ENCODE peak calls at places on chromosomes 2 and 18, in seven cellular contexts. One of them, this sample, is unnamed.
A peak's percentile ranks its signal among the peaks of the same experiment; 100 is the strongest.

GRCh38 chr18:13217466-13217961 is 1.0 kb upstream of the LDLRAD4 start:
- DNase-seq in A549: no peak
- DNase-seq in H1: no peak
- DNase-seq in stomach: peak; percentile 58
- DNase-seq in tibial nerve: no peak
- DNase-seq in ovary: peak; percentile 49
- DNase-seq in esophagus muscularis mucosa: no peak
- DNase-seq in this sample: peak; percentile 92

GRCh38 chr18:56226025-56226424 is 412.4 kb downstream of the TXNL1 start:
- DNase-seq in A549: no peak
- DNase-seq in H1: no peak
- DNase-seq in stomach: no peak
- DNase-seq in tibial nerve: no peak
- DNase-seq in ovary: no peak
- DNase-seq in esophagus muscularis mucosa: no peak
- DNase-seq in this sample: no peak

GRCh38 chr2:128258218-128258617 is 60.5 kb downstream of the HS6ST1 start:
- DNase-seq in A549: no peak
- DNase-seq in H1: no peak
- DNase-seq in stomach: no peak
- DNase-seq in tibial nerve: no peak
- DNase-seq in ovary: no peak
- DNase-seq in esophagus muscularis mucosa: no peak
- DNase-seq in this sample: no peak

GRCh38 chr2:33730801-33731200 is 131.7 kb upstream of the FAM98A start:
- DNase-seq in A549: no peak
- DNase-seq in H1: no peak
- DNase-seq in stomach: no peak
- DNase-seq in tibial nerve: no peak
- DNase-seq in ovary: no peak
- DNase-seq in esophagus muscularis mucosa: no peak
- DNase-seq in this sample: no peak

GRCh38 chr2:112869258-112869842 is 32.8 kb upstream of the IL1B start:
- DNase-seq in A549: no peak
- DNase-seq in H1: no peak
- DNase-seq in stomach: peak; percentile 97
- DNase-seq in tibial nerve: peak; percentile 32
- DNase-seq in ovary: no peak
- DNase-seq in esophagus muscularis mucosa: no peak
- DNase-seq in this sample: no peak

GRCh38 chr2:173394575-173394974 is 39.9 kb downstream of the CDCA7 start:
- DNase-seq in A549: no peak
- DNase-seq in H1: no peak
- DNase-seq in stomach: no peak
- DNase-seq in tibial nerve: no peak
- DNase-seq in ovary: no peak
- DNase-seq in esophagus muscularis mucosa: peak; percentile 60
- DNase-seq in this sample: no peak

GRCh38 chr18:77905011-77905410 is 655.4 kb downstream of the GALR1 start:
- DNase-seq in A549: no peak
- DNase-seq in H1: no peak
- DNase-seq in stomach: no peak
- DNase-seq in tibial nerve: no peak
- DNase-seq in ovary: no peak
- DNase-seq in esophagus muscularis mucosa: no peak
- DNase-seq in this sample: no peak

GRCh38 chr2:33372940-33373553 is 103.4 kb upstream of the RASGRP3 start:
- DNase-seq in A549: peak; percentile 61
- DNase-seq in H1: no peak
- DNase-seq in stomach: no peak
- DNase-seq in tibial nerve: peak; percentile 68
- DNase-seq in ovary: no peak
- DNase-seq in esophagus muscularis mucosa: no peak
- DNase-seq in this sample: no peak

GRCh38 chr2:113217455-113218282 is 43.9 kb downstream of the PSD4 start:
- DNase-seq in A549: no peak
- DNase-seq in H1: no peak
- DNase-seq in stomach: no peak
- DNase-seq in tibial nerve: no peak
- DNase-seq in ovary: no peak
- DNase-seq in esophagus muscularis mucosa: no peak
- DNase-seq in this sample: no peak

GRCh38 chr2:196925445-196925767 is 1.1 kb downstream of the PGAP1 start:
- DNase-seq in A549: no peak
- DNase-seq in H1: no peak
- DNase-seq in stomach: no peak
- DNase-seq in tibial nerve: no peak
- DNase-seq in ovary: no peak
- DNase-seq in esophagus muscularis mucosa: no peak
- DNase-seq in this sample: no peak

GRCh38 chr2:23760746-23761145 is 166.2 kb downstream of the ATAD2B start:
- DNase-seq in A549: peak; percentile 10
- DNase-seq in H1: no peak
- DNase-seq in stomach: no peak
- DNase-seq in tibial nerve: no peak
- DNase-seq in ovary: no peak
- DNase-seq in esophagus muscularis mucosa: no peak
- DNase-seq in this sample: no peak

GRCh38 chr18:63152096-63152495 is 167.5 kb downstream of the BCL2 start:
- DNase-seq in A549: no peak
- DNase-seq in H1: no peak
- DNase-seq in stomach: no peak
- DNase-seq in tibial nerve: no peak
- DNase-seq in ovary: no peak
- DNase-seq in esophagus muscularis mucosa: no peak
- DNase-seq in this sample: no peak

GRCh38 chr2:227415538-227416424 is 28.0 kb upstream of the SCYGR1 start:
- DNase-seq in A549: peak; percentile 47
- DNase-seq in H1: no peak
- DNase-seq in stomach: no peak
- DNase-seq in tibial nerve: peak; percentile 17
- DNase-seq in ovary: no peak
- DNase-seq in esophagus muscularis mucosa: no peak
- DNase-seq in this sample: no peak

GRCh38 chr2:7748717-7749415 is 831.7 kb downstream of the RNF144A start:
- DNase-seq in A549: no peak
- DNase-seq in H1: peak; percentile 21
- DNase-seq in stomach: no peak
- DNase-seq in tibial nerve: no peak
- DNase-seq in ovary: no peak
- DNase-seq in esophagus muscularis mucosa: no peak
- DNase-seq in this sample: no peak

GRCh38 chr2:88654714-88655113 is 27.4 kb upstream of the EIF2AK3 start:
- DNase-seq in A549: no peak
- DNase-seq in H1: no peak
- DNase-seq in stomach: no peak
- DNase-seq in tibial nerve: no peak
- DNase-seq in ovary: no peak
- DNase-seq in esophagus muscularis mucosa: no peak
- DNase-seq in this sample: no peak

GRCh38 chr2:177783091-177783490 is 289.5 kb downstream of the PDE11A start:
- DNase-seq in A549: no peak
- DNase-seq in H1: no peak
- DNase-seq in stomach: no peak
- DNase-seq in tibial nerve: no peak
- DNase-seq in ovary: no peak
- DNase-seq in esophagus muscularis mucosa: no peak
- DNase-seq in this sample: no peak

GRCh38 chr2:32058130-32058529 is 5.2 kb upstream of the SPAST start:
- DNase-seq in A549: no peak
- DNase-seq in H1: no peak
- DNase-seq in stomach: no peak
- DNase-seq in tibial nerve: no peak
- DNase-seq in ovary: no peak
- DNase-seq in esophagus muscularis mucosa: no peak
- DNase-seq in this sample: no peak

GRCh38 chr2:30218814-30219213 is 12.5 kb upstream of the LBH start:
- DNase-seq in A549: no peak
- DNase-seq in H1: no peak
- DNase-seq in stomach: peak; percentile 17
- DNase-seq in tibial nerve: no peak
- DNase-seq in ovary: no peak
- DNase-seq in esophagus muscularis mucosa: no peak
- DNase-seq in this sample: no peak

GRCh38 chr18:22739789-22740188 is 193.3 kb upstream of the RBBP8 start:
- DNase-seq in A549: no peak
- DNase-seq in H1: no peak
- DNase-seq in stomach: no peak
- DNase-seq in tibial nerve: no peak
- DNase-seq in ovary: no peak
- DNase-seq in esophagus muscularis mucosa: no peak
- DNase-seq in this sample: no peak

GRCh38 chr2:68565858-68566257 is 77.5 kb upstream of the PROKR1 start:
- DNase-seq in A549: peak; percentile 30
- DNase-seq in H1: no peak
- DNase-seq in stomach: no peak
- DNase-seq in tibial nerve: no peak
- DNase-seq in ovary: no peak
- DNase-seq in esophagus muscularis mucosa: no peak
- DNase-seq in this sample: no peak

GRCh38 chr2:158828378-158829136 is 33.4 kb downstream of the DAPL1 start:
- DNase-seq in A549: no peak
- DNase-seq in H1: no peak
- DNase-seq in stomach: no peak
- DNase-seq in tibial nerve: no peak
- DNase-seq in ovary: no peak
- DNase-seq in esophagus muscularis mucosa: no peak
- DNase-seq in this sample: no peak

DNA sequence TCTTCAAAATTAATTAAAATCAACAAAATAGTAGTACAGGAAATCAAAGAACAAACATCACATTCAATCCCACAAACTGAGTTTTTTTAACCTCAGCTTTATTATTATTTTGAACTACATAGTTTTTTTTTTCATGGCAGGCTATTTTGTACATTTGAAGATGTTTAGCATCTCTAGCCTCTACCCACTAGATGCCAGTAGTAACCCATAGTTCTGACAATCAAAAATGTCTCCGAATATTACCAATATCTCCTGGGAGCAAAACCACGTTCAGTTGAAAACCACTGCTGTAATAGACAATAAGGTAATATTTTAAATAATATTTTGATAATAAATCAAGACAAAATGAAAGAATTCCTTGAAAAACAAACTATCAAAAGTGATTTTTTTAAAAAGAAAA is 702.6 kb upstream of the LRRTM1 start:
- DNase-seq in A549: no peak
- DNase-seq in H1: no peak
- DNase-seq in stomach: no peak
- DNase-seq in tibial nerve: no peak
- DNase-seq in ovary: no peak
- DNase-seq in esophagus muscularis mucosa: no peak
- DNase-seq in this sample: no peak
- H3K4me3 ChIP-seq in A549: no peak overlapping the region
- H3K4me3 ChIP-seq in H1: no peak overlapping the region
- H3K4me3 ChIP-seq in stomach: no peak overlapping the region
- H3K4me3 ChIP-seq in tibial nerve: no peak overlapping the region
- H3K4me3 ChIP-seq in ovary: no peak overlapping the region
- H3K4me3 ChIP-seq in esophagus muscularis mucosa: no peak overlapping the region
- H3K4me3 ChIP-seq in this sample: no peak overlapping the region

DNA sequence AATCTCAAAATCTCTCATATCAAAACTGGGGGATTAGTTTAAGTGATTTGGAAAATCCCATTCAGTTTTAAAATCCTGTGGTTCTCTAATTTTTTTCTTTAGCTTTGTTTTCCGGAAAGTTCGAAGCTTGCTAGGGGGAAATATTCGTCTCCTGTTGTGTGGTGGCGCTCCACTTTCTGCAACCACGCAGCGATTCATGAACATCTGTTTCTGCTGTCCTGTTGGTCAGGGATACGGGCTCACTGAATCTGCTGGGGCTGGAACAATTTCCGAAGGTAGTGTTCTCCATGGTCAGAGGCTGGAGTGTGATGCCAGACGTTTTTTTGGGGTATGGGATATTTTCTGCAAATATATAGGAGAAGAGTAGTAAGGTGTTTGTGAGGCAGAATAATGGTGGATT is 66.1 kb downstream of the ACSL3 start:
- DNase-seq in A549: no peak
- DNase-seq in H1: no peak
- DNase-seq in stomach: no peak
- DNase-seq in tibial nerve: no peak
- DNase-seq in ovary: no peak
- DNase-seq in esophagus muscularis mucosa: no peak
- DNase-seq in this sample: no peak
- TF ChIP-seq CTCF in A549: no peak
- TF ChIP-seq CTCF in H1: no peak
- TF ChIP-seq CTCF in stomach: no peak
- TF ChIP-seq CTCF in tibial nerve: no peak
- TF ChIP-seq CTCF in ovary: no peak
- TF ChIP-seq CTCF in esophagus muscularis mucosa: no peak
- TF ChIP-seq CTCF in this sample: no peak

GRCh38 chr2:110116033-110116710 is 550 bp upstream of the MALL start:
- DNase-seq in A549: peak; percentile 73
- DNase-seq in H1: no peak
- DNase-seq in stomach: no peak
- DNase-seq in tibial nerve: no peak
- DNase-seq in ovary: no peak
- DNase-seq in esophagus muscularis mucosa: peak; percentile 92
- DNase-seq in this sample: no peak
- TF ChIP-seq EP300 in A549: no peak
- TF ChIP-seq EP300 in H1: no peak
- TF ChIP-seq EP300 in stomach: no peak
- TF ChIP-seq EP300 in tibial nerve: no peak
- TF ChIP-seq EP300 in ovary: no peak
- TF ChIP-seq EP300 in esophagus muscularis mucosa: no peak
- TF ChIP-seq EP300 in this sample: no peak

GRCh38 chr2:222738759-222739292 is 67.4 kb downstream of the MOGAT1 start:
- DNase-seq in A549: no peak
- DNase-seq in H1: no peak
- DNase-seq in stomach: no peak
- DNase-seq in tibial nerve: no peak
- DNase-seq in ovary: no peak
- DNase-seq in esophagus muscularis mucosa: no peak
- DNase-seq in this sample: no peak

GRCh38 chr2:222733846-222734689 is 62.6 kb downstream of the MOGAT1 start:
- DNase-seq in A549: no peak
- DNase-seq in H1: no peak
- DNase-seq in stomach: no peak
- DNase-seq in tibial nerve: no peak
- DNase-seq in ovary: no peak
- DNase-seq in esophagus muscularis mucosa: no peak
- DNase-seq in this sample: no peak

GRCh38 chr2:222738312-222738711 is 66.9 kb downstream of the MOGAT1 start:
- DNase-seq in A549: no peak
- DNase-seq in H1: no peak
- DNase-seq in stomach: no peak
- DNase-seq in tibial nerve: no peak
- DNase-seq in ovary: no peak
- DNase-seq in esophagus muscularis mucosa: no peak
- DNase-seq in this sample: no peak

GRCh38 chr2:222734690-222735014 is 63.2 kb downstream of the MOGAT1 start:
- DNase-seq in A549: no peak
- DNase-seq in H1: no peak
- DNase-seq in stomach: no peak
- DNase-seq in tibial nerve: no peak
- DNase-seq in ovary: no peak
- DNase-seq in esophagus muscularis mucosa: no peak
- DNase-seq in this sample: no peak

DNA sequence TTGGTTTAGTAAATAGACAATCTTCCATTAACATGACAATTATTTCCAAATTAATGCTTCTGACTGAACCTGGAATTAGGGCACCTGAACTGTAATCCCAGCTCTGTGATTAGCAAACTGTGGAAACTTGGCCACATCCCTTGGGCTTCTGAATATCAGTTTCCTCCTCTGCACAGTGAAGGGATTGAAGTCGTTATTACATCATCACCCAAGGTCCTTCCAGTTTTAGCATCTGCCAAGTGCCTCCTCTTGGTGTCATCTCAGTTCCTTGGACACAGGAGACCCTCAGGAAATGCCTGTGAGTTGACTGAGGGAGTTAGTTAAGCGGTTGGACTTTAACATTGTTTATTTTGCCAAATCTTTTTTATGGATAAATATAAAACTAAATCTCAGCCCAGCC is 64.8 kb downstream of the MOGAT1 start:
- DNase-seq in A549: no peak
- DNase-seq in H1: no peak
- DNase-seq in stomach: no peak
- DNase-seq in tibial nerve: no peak
- DNase-seq in ovary: no peak
- DNase-seq in esophagus muscularis mucosa: no peak
- DNase-seq in this sample: no peak
- H3K4me3 ChIP-seq in A549: no peak overlapping the region
- H3K4me3 ChIP-seq in H1: no peak overlapping the region
- H3K4me3 ChIP-seq in stomach: no peak overlapping the region
- H3K4me3 ChIP-seq in tibial nerve: no peak overlapping the region
- H3K4me3 ChIP-seq in ovary: no peak overlapping the region
- H3K4me3 ChIP-seq in esophagus muscularis mucosa: no peak overlapping the region
- H3K4me3 ChIP-seq in this sample: no peak overlapping the region